ENCODE peak calls at places on chromosomes 13 and 19, in four cellular contexts. N, O, I and T are unnamed samples.

GRCh38 chr19:10010247-10010691 is at the start of gene COL5A3:
- DNase-seq in I (no peak), N (peak), O (peak), T (peak)

GRCh38 chr13:35594096-35594495 is 117.6 kb upstream of the MAB21L1 start:
- DNase-seq in O (no peak), N (no peak), I (no peak), T (no peak)

GRCh38 chr13:109684836-109685602 is 101.4 kb downstream of the IRS2 start:
- DNase-seq in N (no peak), I (no peak), O (no peak), T (no peak)

GRCh38 chr13:108033800-108034707 is 181.3 kb downstream of the LIG4 start:
- DNase-seq in N (no peak), O (no peak), I (no peak), T (no peak)

GRCh38 chr19:51807111-51807701 is 12.2 kb downstream of the FPR3 start:
- DNase-seq in I (no peak), N (no peak), O (peak), T (peak)

GRCh38 chr19:49331616-49332055 is 3.6 kb upstream of the CD37 start:
- DNase-seq in I (no peak), O (no peak), N (peak), T (peak)

GRCh38 chr13:102399791-102400618 is 1.8 kb downstream of the FGF14 start:
- DNase-seq in I (no peak), O (peak), N (no peak), T (peak)

GRCh38 chr13:109281017-109281416 is 505.4 kb downstream of the IRS2 start:
- DNase-seq in O (no peak), N (no peak), I (no peak), T (no peak)

GRCh38 chr13:110638814-110639806 is 23.8 kb downstream of the NAXD start:
- DNase-seq in N (no peak), O (peak), I (no peak), T (no peak)

GRCh38 chr19:28168557-28168956 is 1044.4 kb downstream of the UQCRFS1 start:
- DNase-seq in N (no peak), I (peak), O (peak), T (peak)

GRCh38 chr19:7916137-7916907 is 1.7 kb downstream of the TGFBR3L start:
- DNase-seq in N (no peak), O (peak), I (no peak), T (peak)

GRCh38 chr19:51185069-51185867 is 39.6 kb upstream of the CD33 start:
- DNase-seq in O (no peak), I (no peak), N (no peak), T (no peak)

GRCh38 chr13:39148513-39148961 is 110.3 kb downstream of the NHLRC3 start:
- DNase-seq in I (no peak), O (no peak), N (no peak), T (no peak)

GRCh38 chr19:480016-480855 is 16.1 kb upstream of the MADCAM1 start:
- DNase-seq in N (no peak), I (peak), O (peak), T (peak)

DNA sequence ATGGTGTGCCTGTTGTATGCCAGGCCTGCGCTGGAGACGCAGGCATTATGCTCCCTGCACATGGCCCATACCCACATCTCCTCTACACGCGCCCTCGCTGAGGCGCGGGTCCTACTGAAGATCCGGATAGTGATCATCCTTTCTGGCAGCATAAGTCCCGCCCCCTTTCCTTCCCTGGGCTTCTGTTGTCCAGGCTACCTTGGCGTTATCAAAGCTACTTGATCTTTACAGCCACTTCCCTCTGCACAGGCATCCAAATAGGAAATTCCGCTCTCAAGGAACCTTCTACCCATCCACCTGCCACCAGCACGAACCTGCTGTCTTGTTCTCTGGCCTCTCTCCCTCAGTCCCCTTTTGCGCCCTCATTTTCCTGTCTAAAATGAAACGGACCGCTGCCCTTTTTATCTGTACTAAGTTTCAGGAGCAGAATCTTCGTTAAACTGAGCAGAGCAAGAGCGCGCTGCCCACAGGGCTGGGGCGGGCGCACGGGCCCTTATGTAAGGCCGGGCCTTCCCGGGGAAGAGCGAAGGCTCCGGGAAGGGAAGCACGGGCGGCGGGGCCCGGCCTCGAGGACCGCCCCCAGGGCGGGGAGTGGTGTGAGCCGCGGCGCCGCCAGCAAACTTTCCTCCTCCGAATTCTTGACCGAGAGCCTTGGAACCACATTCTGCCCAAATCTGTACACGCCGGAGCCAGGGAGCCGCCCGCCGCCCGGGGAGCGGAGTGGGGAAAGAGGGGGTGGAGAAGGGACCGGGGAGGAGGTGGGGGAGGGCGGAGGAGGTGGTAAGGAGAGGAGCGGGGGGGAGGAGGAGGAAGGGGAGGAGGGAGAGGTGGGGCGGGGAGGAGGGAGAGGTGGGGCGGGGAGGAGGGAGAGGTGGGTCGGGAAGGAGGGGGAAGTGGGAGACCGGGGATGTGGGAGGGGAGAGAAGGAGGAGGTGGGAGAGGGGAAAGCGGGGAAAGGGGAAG is 919 bp upstream of the UBE2L5 start:
- DNase-seq in O (peak), N (peak), I (peak), T (peak)
- H3K14ac ChIP-seq in O (no peak), N (peak), I (no peak), T (peak)

GRCh38 chr13:77928909-77929308 is 10.3 kb upstream of the EDNRB start:
- DNase-seq in O (no peak), I (no peak), N (no peak), T (no peak)

GRCh38 chr13:77919351-77920294 is 992 bp upstream of the EDNRB start:
- DNase-seq in N (peak), I (peak), O (peak), T (peak)

GRCh38 chr13:77930430-77930829 is 11.8 kb upstream of the EDNRB start:
- DNase-seq in N (no peak), I (no peak), O (no peak), T (no peak)

DNA sequence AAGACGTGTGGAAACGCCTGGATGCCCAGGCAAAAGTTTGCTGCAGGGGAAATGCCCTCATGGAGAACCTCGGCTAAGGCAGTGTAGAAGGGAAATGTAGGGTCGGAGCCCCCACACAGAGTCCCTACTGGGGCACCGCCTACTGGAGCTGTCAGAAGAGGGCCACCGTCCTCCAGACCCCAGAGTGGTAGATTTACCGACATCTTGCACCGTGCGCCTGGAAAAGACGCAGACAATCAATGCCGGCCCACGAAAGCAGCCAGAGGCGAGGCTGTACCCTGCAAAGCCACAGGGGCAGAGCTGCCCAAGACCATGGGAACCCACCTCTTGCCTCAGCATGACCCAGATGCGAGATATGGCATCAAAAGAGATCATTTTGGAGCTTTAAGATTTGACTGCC is 7.0 kb upstream of the EDNRB start:
- DNase-seq in O (no peak), N (no peak), I (no peak), T (no peak)
- H3K18ac ChIP-seq in O (no peak), N (no peak), I (peak), T (no peak)

GRCh38 chr13:48304132-48304876 is 753 bp downstream of the RB1 start:
- DNase-seq in I (peak), O (no peak), N (peak), T (no peak)
- H2BK5ac ChIP-seq in I (peak), O (no peak), N (peak), T (no peak)

DNA sequence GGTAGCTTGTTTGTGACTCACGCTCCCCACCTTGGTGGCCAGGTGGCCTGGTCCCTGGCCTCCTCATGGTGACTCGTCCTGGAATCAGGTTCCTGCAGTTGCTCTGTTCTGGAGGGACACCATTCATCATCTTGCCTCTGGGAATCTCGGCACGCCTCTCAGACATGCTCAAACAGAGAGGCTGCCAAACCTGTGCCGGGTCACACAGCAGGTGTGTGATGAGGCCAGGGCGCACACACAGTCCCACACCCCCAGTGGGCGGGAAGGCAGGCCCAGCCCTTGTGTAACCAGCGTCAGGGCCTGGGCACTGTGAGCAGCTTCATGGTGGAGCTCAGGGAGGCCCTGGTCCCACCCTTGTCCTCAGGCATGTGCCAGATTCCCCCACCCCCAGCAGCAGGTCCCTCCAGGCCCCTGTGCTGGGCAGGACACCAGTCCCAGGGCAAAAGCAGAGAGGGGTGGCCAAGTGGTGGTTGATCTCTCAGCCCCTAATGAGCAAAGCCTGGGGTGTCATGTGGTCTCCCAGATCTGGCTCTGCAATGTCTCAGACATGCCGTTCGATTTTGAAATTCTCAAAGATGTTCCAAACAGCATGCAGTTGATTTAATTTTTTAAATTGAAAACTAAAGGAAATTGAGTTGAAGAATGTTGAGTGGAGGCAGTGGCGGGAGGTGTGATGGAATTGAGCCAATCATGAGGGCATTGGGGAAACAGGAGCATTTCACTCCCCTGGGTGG is 12.1 kb downstream of the CEBPA start:
- DNase-seq in N (no peak), O (no peak), I (no peak), T (no peak)
- H3K14ac ChIP-seq in N (no peak), O (no peak), I (no peak), T (no peak)

DNA sequence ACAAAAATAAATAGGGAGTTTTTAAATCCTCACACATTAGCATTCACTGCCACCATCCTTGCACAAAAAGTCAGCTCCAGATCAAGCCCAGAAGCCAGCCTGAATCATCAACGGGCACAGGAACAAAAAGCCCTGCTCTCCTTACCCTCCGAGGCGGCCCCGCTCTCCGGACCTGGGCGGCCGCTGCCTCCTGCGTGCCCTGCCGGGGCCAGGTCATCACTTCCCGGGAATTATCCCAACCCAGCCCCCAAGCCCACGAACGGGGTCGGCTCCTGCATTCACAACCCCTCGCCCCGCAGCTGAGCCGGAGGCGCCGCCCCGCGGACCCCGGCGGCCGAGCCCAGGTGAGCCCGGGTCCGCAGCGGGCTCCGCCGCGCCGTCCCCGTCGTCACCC is 754 bp downstream of the DNAJB1 start:
- DNase-seq in N (peak), O (no peak), I (no peak), T (no peak)
- H3K18ac ChIP-seq in N (peak), O (no peak), I (peak), T (no peak)

GRCh38 chr19:37217855-37218591 is at the start of gene ZNF383:
- DNase-seq in O (peak), N (peak), I (peak), T (peak)
- H2BK5ac ChIP-seq in O (peak), N (peak), I (peak), T (peak)

GRCh38 chr19:4389064-4389375 is 11.3 kb downstream of the SH3GL1 start:
- DNase-seq in I (no peak), O (no peak), N (no peak), T (no peak)

GRCh38 chr19:4388171-4389063 is 11.9 kb downstream of the SH3GL1 start:
- DNase-seq in O (no peak), N (no peak), I (no peak), T (no peak)

GRCh38 chr19:4389511-4390016 is 10.8 kb downstream of the SH3GL1 start:
- DNase-seq in O (no peak), N (no peak), I (no peak), T (no peak)

GRCh38 chr19:4385291-4386037 is 14.9 kb downstream of the SH3GL1 start:
- DNase-seq in O (no peak), N (no peak), I (no peak), T (no peak)

DNA sequence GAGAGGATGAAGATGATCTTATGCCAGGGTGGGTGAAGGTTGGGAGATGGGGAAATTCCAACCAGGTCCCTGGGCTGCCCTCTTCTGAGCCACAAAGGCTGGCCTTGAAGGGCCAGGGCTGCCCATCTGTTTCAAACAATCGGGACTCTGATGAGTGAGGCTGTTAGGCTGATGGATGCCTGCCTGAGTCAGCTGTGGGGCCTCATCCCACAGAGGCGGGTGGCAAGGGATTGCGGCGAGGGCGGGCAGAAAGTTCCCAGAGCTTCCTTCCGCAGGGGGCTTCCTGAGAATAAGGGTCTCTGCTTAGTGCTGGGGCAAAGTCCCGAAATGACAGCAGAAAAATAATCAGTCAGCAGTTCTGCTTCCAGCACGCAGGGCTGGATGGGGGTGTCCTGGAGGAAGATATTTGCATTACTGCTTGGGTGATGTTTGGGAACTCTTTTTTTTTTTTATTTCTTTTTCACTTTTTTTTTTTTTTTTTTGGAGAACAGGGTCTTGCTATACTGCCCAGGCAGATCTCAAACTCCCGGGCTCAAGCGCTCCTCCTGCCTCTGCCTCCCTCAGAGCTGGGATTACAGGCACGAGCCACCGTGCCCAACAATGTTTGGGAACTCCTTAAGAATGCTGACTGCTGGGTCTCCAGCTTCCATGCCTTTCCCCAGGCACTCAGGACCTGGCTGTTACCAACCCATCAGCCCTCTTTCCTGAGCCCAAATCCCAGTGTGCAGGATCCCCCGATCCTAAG is 14.1 kb downstream of the SH3GL1 start:
- DNase-seq in I (no peak), O (no peak), N (peak), T (no peak)
- H3K14ac ChIP-seq in I (no peak), O (no peak), N (no peak), T (no peak)

GRCh38 chr13:44416297-44416696 is 42.7 kb downstream of the SERP2 start:
- DNase-seq in O (no peak), I (no peak), N (no peak), T (no peak)
- H3K18ac ChIP-seq in O (no peak), I (peak), N (no peak), T (no peak)

GRCh38 chr13:49958321-49958720 is 22.2 kb upstream of the SPRYD7 start:
- DNase-seq in I (no peak), N (peak), O (no peak), T (no peak)

GRCh38 chr13:49952168-49952567 is 16.0 kb upstream of the SPRYD7 start:
- DNase-seq in O (no peak), I (no peak), N (no peak), T (no peak)

GRCh38 chr13:49954674-49955455 is 18.7 kb upstream of the SPRYD7 start:
- DNase-seq in N (peak), O (no peak), I (no peak), T (no peak)

GRCh38 chr13:49956131-49956530 is 20.0 kb upstream of the SPRYD7 start:
- DNase-seq in O (no peak), N (no peak), I (no peak), T (no peak)

DNA sequence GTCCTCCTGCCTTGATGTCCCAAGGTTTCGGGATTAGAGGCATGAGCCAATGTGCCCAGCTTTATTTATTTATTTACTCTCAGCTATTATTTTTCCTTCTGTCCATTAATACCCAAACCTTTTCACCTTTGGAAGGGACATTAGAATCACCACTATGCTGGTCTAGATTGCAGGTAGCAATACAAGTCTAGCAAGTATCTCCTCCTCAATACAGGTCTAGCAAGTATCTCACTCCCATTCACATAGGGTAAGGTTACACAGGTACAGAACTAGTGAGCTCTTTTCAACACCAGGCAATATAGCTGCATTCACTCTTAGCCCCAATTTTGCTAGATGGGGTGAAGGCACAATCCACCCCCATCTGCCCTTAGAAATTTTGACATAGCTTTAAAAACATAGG is 17.4 kb upstream of the SPRYD7 start:
- DNase-seq in N (no peak), O (no peak), I (no peak), T (no peak)
- H2BK5ac ChIP-seq in N (no peak), O (no peak), I (no peak), T (no peak)